ENCODE peak calls at places on chromosomes 5 and 9, in seven cellular contexts. One of them, this sample, is unnamed.

GRCh38 chr5:168579987-168580508 is 880 bp upstream of the PANK3 start:
- DNase-seq in SK-N-SH: no peak
- DNase-seq in HepG2: no peak
- DNase-seq in GM12878: no peak
- DNase-seq in K562: no peak
- DNase-seq in H1: no peak
- DNase-seq in IMR-90: no peak
- DNase-seq in this sample: no peak

GRCh38 chr5:156528673-156529072 is 201.7 kb downstream of the SGCD start:
- DNase-seq in H1: no peak
- DNase-seq in K562: no peak
- DNase-seq in GM12878: no peak
- DNase-seq in SK-N-SH: no peak
- DNase-seq in HepG2: no peak
- DNase-seq in IMR-90: peak
- DNase-seq in this sample: no peak

GRCh38 chr5:38258319-38259061 is at the start of gene EGFLAM:
- DNase-seq in HepG2: no peak
- DNase-seq in SK-N-SH: peak
- DNase-seq in K562: peak
- DNase-seq in GM12878: no peak
- DNase-seq in H1: peak
- DNase-seq in IMR-90: no peak
- DNase-seq in this sample: peak

GRCh38 chr5:157718529-157718928 is 12.7 kb upstream of the THG1L start:
- DNase-seq in GM12878: peak
- DNase-seq in IMR-90: peak
- DNase-seq in HepG2: peak
- DNase-seq in H1: no peak
- DNase-seq in K562: peak
- DNase-seq in SK-N-SH: peak
- DNase-seq in this sample: peak

GRCh38 chr5:103262422-103262871 is 3.9 kb downstream of the MACIR start:
- DNase-seq in HepG2: no peak
- DNase-seq in H1: no peak
- DNase-seq in IMR-90: peak
- DNase-seq in K562: peak
- DNase-seq in GM12878: no peak
- DNase-seq in SK-N-SH: no peak
- DNase-seq in this sample: no peak

GRCh38 chr5:166596043-166596442 is 1695.4 kb upstream of the WWC1 start:
- DNase-seq in GM12878: no peak
- DNase-seq in IMR-90: no peak
- DNase-seq in H1: no peak
- DNase-seq in K562: no peak
- DNase-seq in HepG2: no peak
- DNase-seq in SK-N-SH: no peak
- DNase-seq in this sample: no peak

GRCh38 chr9:107612136-107612535 is 122.6 kb upstream of the KLF4 start:
- DNase-seq in GM12878: no peak
- DNase-seq in IMR-90: no peak
- DNase-seq in K562: no peak
- DNase-seq in SK-N-SH: no peak
- DNase-seq in HepG2: no peak
- DNase-seq in H1: no peak
- DNase-seq in this sample: no peak

GRCh38 chr5:147216552-147217154 is 18.2 kb upstream of the STK32A start:
- DNase-seq in HepG2: peak
- DNase-seq in K562: no peak
- DNase-seq in H1: no peak
- DNase-seq in IMR-90: no peak
- DNase-seq in GM12878: no peak
- DNase-seq in SK-N-SH: no peak
- DNase-seq in this sample: no peak

GRCh38 chr9:136016882-136017812 is 56.0 kb upstream of the UBAC1 start:
- DNase-seq in IMR-90: no peak
- DNase-seq in H1: no peak
- DNase-seq in K562: no peak
- DNase-seq in HepG2: no peak
- DNase-seq in SK-N-SH: peak
- DNase-seq in GM12878: no peak
- DNase-seq in this sample: no peak

GRCh38 chr5:160621503-160621902 is 199.8 kb downstream of the PTTG1 start:
- DNase-seq in IMR-90: no peak
- DNase-seq in K562: no peak
- DNase-seq in GM12878: no peak
- DNase-seq in HepG2: no peak
- DNase-seq in H1: no peak
- DNase-seq in SK-N-SH: no peak
- DNase-seq in this sample: no peak

GRCh38 chr5:170307575-170308465 is 10.2 kb upstream of the LCP2 start:
- DNase-seq in IMR-90: peak
- DNase-seq in K562: peak
- DNase-seq in HepG2: no peak
- DNase-seq in H1: no peak
- DNase-seq in GM12878: no peak
- DNase-seq in SK-N-SH: no peak
- DNase-seq in this sample: peak

GRCh38 chr5:119453045-119453383 is 717 bp downstream of the HSD17B4 start:
- DNase-seq in SK-N-SH: peak
- DNase-seq in HepG2: no peak
- DNase-seq in H1: no peak
- DNase-seq in K562: peak
- DNase-seq in IMR-90: peak
- DNase-seq in GM12878: no peak
- DNase-seq in this sample: peak

GRCh38 chr5:174411513-174411819 is 312.9 kb upstream of the MSX2 start:
- DNase-seq in IMR-90: no peak
- DNase-seq in HepG2: no peak
- DNase-seq in K562: no peak
- DNase-seq in H1: no peak
- DNase-seq in GM12878: no peak
- DNase-seq in SK-N-SH: no peak
- DNase-seq in this sample: no peak

GRCh38 chr5:16935271-16936149 is 578 bp downstream of the MYO10 start:
- DNase-seq in GM12878: no peak
- DNase-seq in H1: peak
- DNase-seq in IMR-90: no peak
- DNase-seq in SK-N-SH: peak
- DNase-seq in K562: no peak
- DNase-seq in HepG2: no peak
- DNase-seq in this sample: peak

GRCh38 chr5:111158105-111158744 is 66.0 kb upstream of the CAMK4 start:
- DNase-seq in H1: peak
- DNase-seq in IMR-90: peak
- DNase-seq in HepG2: peak
- DNase-seq in GM12878: peak
- DNase-seq in SK-N-SH: peak
- DNase-seq in K562: peak
- DNase-seq in this sample: peak

GRCh38 chr5:170333161-170333909 is 35.8 kb upstream of the LCP2 start:
- DNase-seq in SK-N-SH: no peak
- DNase-seq in GM12878: peak
- DNase-seq in HepG2: no peak
- DNase-seq in IMR-90: no peak
- DNase-seq in K562: no peak
- DNase-seq in H1: no peak
- DNase-seq in this sample: no peak

GRCh38 chr5:21159526-21160059 is 1171.6 kb upstream of the CDH18 start:
- DNase-seq in K562: no peak
- DNase-seq in SK-N-SH: no peak
- DNase-seq in HepG2: no peak
- DNase-seq in IMR-90: no peak
- DNase-seq in H1: no peak
- DNase-seq in GM12878: no peak
- DNase-seq in this sample: no peak

GRCh38 chr5:36552626-36553393 is 53.6 kb upstream of the SLC1A3 start:
- DNase-seq in GM12878: no peak
- DNase-seq in IMR-90: no peak
- DNase-seq in HepG2: no peak
- DNase-seq in K562: no peak
- DNase-seq in SK-N-SH: no peak
- DNase-seq in H1: no peak
- DNase-seq in this sample: no peak

GRCh38 chr9:89274838-89275237 is 36.2 kb upstream of the CKS2 start:
- DNase-seq in GM12878: no peak
- DNase-seq in K562: no peak
- DNase-seq in IMR-90: peak
- DNase-seq in SK-N-SH: no peak
- DNase-seq in H1: no peak
- DNase-seq in HepG2: no peak
- DNase-seq in this sample: no peak

GRCh38 chr9:98897745-98898144 is 46.0 kb upstream of the COL15A1 start:
- DNase-seq in SK-N-SH: no peak
- DNase-seq in GM12878: no peak
- DNase-seq in HepG2: no peak
- DNase-seq in K562: no peak
- DNase-seq in H1: no peak
- DNase-seq in IMR-90: peak
- DNase-seq in this sample: no peak

GRCh38 chr5:31809037-31809910 is 170.3 kb downstream of the PDZD2 start:
- DNase-seq in HepG2: peak
- DNase-seq in IMR-90: peak
- DNase-seq in K562: peak
- DNase-seq in SK-N-SH: peak
- DNase-seq in GM12878: no peak
- DNase-seq in H1: peak
- DNase-seq in this sample: peak

DNA sequence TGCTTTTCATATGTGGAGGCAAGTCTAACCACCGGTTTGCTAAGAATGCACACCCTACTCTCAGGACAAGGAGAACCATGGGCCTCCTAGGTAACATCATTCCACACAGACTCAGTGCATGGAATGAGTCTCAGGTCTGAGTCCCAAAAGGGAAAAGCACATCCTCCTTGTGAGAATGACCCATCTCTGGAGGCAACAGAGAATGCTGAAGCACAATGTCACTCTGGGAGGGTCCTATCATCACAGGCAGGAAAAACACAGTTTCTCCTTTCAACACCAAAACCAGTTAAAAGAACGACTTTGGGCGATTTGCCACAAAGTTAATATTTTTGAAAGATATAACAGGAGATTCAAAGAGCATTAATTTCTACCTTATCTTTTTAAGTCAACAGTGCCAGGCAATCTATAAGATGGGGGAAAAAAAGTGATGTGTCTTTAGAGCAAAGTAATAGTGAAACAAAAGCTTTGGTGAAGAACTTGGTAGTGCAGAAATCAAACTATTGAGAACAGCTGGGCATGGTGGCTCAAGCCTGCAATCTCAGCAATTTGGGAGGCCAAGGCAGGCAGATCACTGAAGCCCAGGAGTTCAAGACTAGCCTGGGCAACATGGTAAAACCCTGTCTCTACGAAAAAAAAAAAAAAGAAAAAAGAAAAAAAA is 97.3 kb downstream of the OXCT1 start:
- DNase-seq in IMR-90: peak
- DNase-seq in H1: no peak
- DNase-seq in K562: no peak
- DNase-seq in SK-N-SH: no peak
- DNase-seq in HepG2: no peak
- DNase-seq in GM12878: no peak
- DNase-seq in this sample: no peak
- TF ChIP-seq RFX5 in IMR-90: no peak
- TF ChIP-seq RFX5 in H1: no peak
- TF ChIP-seq RFX5 in K562: no peak
- TF ChIP-seq RFX5 in SK-N-SH: no peak
- TF ChIP-seq RFX5 in HepG2: no peak
- TF ChIP-seq RFX5 in GM12878: no peak
- TF ChIP-seq RFX5 in this sample: no peak

DNA sequence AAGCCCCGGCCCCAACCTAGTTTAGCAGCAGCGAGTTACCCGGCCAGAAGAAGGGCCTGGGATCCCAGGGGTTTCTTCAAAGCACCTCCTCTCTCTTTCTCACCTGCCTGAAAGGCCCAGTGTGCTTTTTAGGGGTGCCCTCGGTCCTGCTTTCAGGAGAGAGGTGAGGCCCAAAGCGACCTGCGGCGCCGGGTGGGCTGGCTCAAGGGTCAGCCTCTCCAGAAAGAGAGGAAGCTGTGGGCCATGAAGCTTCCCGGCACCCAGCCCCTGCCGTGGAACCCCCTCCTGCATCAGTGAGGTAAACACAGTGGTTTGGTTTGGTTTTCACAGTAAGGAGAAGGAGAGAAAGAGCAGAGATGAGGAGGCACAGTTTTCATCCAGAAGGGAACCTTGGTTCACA is 4.3 kb downstream of the FOXB2 start:
- DNase-seq in GM12878: no peak
- DNase-seq in IMR-90: no peak
- DNase-seq in HepG2: no peak
- DNase-seq in K562: no peak
- DNase-seq in SK-N-SH: no peak
- DNase-seq in H1: no peak
- DNase-seq in this sample: no peak
- TF ChIP-seq USF2 in GM12878: no peak
- TF ChIP-seq USF2 in IMR-90: no peak
- TF ChIP-seq USF2 in HepG2: no peak
- TF ChIP-seq USF2 in K562: no peak
- TF ChIP-seq USF2 in SK-N-SH: no peak
- TF ChIP-seq USF2 in H1: no peak
- TF ChIP-seq USF2 in this sample: no peak

GRCh38 chr5:97011567-97011966 is 75.7 kb downstream of the LNPEP start:
- DNase-seq in SK-N-SH: no peak
- DNase-seq in HepG2: no peak
- DNase-seq in K562: no peak
- DNase-seq in IMR-90: no peak
- DNase-seq in H1: no peak
- DNase-seq in GM12878: no peak
- DNase-seq in this sample: no peak

GRCh38 chr5:97004423-97005060 is 68.7 kb downstream of the LNPEP start:
- DNase-seq in SK-N-SH: no peak
- DNase-seq in H1: no peak
- DNase-seq in HepG2: no peak
- DNase-seq in IMR-90: peak
- DNase-seq in K562: no peak
- DNase-seq in GM12878: no peak
- DNase-seq in this sample: no peak

GRCh38 chr5:97006454-97006853 is 70.6 kb downstream of the LNPEP start:
- DNase-seq in HepG2: no peak
- DNase-seq in K562: no peak
- DNase-seq in H1: no peak
- DNase-seq in IMR-90: peak
- DNase-seq in GM12878: no peak
- DNase-seq in SK-N-SH: no peak
- DNase-seq in this sample: no peak

GRCh38 chr5:97009921-97010320 is 74.0 kb downstream of the LNPEP start:
- DNase-seq in SK-N-SH: no peak
- DNase-seq in K562: no peak
- DNase-seq in H1: no peak
- DNase-seq in IMR-90: no peak
- DNase-seq in GM12878: no peak
- DNase-seq in HepG2: no peak
- DNase-seq in this sample: no peak

GRCh38 chr5:97009212-97009898 is 73.5 kb downstream of the LNPEP start:
- DNase-seq in K562: peak
- DNase-seq in H1: no peak
- DNase-seq in IMR-90: no peak
- DNase-seq in HepG2: no peak
- DNase-seq in SK-N-SH: peak
- DNase-seq in GM12878: peak
- DNase-seq in this sample: no peak
- TF ChIP-seq RFX5 in K562: no peak
- TF ChIP-seq RFX5 in H1: no peak
- TF ChIP-seq RFX5 in IMR-90: no peak
- TF ChIP-seq RFX5 in HepG2: no peak
- TF ChIP-seq RFX5 in SK-N-SH: no peak
- TF ChIP-seq RFX5 in GM12878: no peak
- TF ChIP-seq RFX5 in this sample: no peak

GRCh38 chr5:91956738-91957137 is 573.6 kb upstream of the ARRDC3 start:
- DNase-seq in K562: no peak
- DNase-seq in GM12878: no peak
- DNase-seq in HepG2: no peak
- DNase-seq in SK-N-SH: no peak
- DNase-seq in H1: no peak
- DNase-seq in IMR-90: no peak
- DNase-seq in this sample: no peak
- TF ChIP-seq USF2 in K562: no peak
- TF ChIP-seq USF2 in GM12878: no peak
- TF ChIP-seq USF2 in HepG2: no peak
- TF ChIP-seq USF2 in SK-N-SH: no peak
- TF ChIP-seq USF2 in H1: no peak
- TF ChIP-seq USF2 in IMR-90: no peak
- TF ChIP-seq USF2 in this sample: no peak